ENCODE peak calls at places on chromosomes 11 and 22, in six cellular contexts. V is BE2C, T is left ventricle myocardium inferior, P is sigmoid colon, Z is PC-3, M is HFFc6. W is an unnamed sample.

GRCh38 chr22:27170491-27170890 is 513.1 kb downstream of the MIAT start:
- DNase-seq in M (peak; percentile 60), V (peak; percentile 76), Z (no peak), P (peak; percentile 81), T (no peak), W (no peak)

GRCh38 chr11:74011360-74012071 is 2.6 kb upstream of the UCP3 start:
- DNase-seq in V (no peak), T (no peak), M (no peak), Z (no peak), P (peak; percentile 62), W (no peak)

GRCh38 chr22:31826443-31826842 is 72.6 kb downstream of the DEPDC5 start:
- DNase-seq in P (no peak), Z (no peak), V (no peak), M (no peak), T (no peak), W (no peak)

GRCh38 chr11:12066056-12066798 is 44.2 kb upstream of the MICAL2 start:
- DNase-seq in M (peak; percentile 97), Z (peak; percentile 96), T (no peak), P (peak; percentile 72), V (no peak), W (no peak)

GRCh38 chr11:13800901-13801300 is 132.4 kb downstream of the FAR1 start:
- DNase-seq in V (no peak), T (no peak), M (no peak), Z (no peak), P (no peak), W (no peak)

GRCh38 chr11:63686912-63687311 is 5.6 kb downstream of the RTN3 start:
- DNase-seq in P (no peak), Z (no peak), T (no peak), M (no peak), V (no peak), W (no peak)

GRCh38 chr22:38398609-38399401 is 56.2 kb downstream of the KCNJ4 start:
- DNase-seq in V (peak; percentile 92), Z (peak; percentile 65), P (peak; percentile 91), T (peak; percentile 89), M (peak; percentile 37), W (peak; percentile 79)

GRCh38 chr11:61007383-61007970 is 36.0 kb downstream of the CD6 start:
- DNase-seq in Z (no peak), V (no peak), T (no peak), P (no peak), M (no peak), W (no peak)

GRCh38 chr11:89321401-89321800 is 143.7 kb downstream of the TYR start:
- DNase-seq in V (no peak), Z (no peak), P (no peak), M (no peak), T (no peak), W (no peak)

GRCh38 chr11:76704171-76704948 is 33.8 kb upstream of the LRRC32 start:
- DNase-seq in P (no peak), Z (no peak), T (no peak), V (no peak), M (no peak), W (no peak)

GRCh38 chr11:78943841-78944240 is 369.2 kb upstream of the NARS2 start:
- DNase-seq in M (no peak), P (no peak), V (peak; percentile 51), Z (no peak), T (no peak), W (no peak)

GRCh38 chr11:43419460-43419859 is 60.7 kb downstream of the TTC17 start:
- DNase-seq in M (peak; percentile 44), Z (peak; percentile 63), V (peak; percentile 27), T (no peak), P (no peak), W (no peak)

GRCh38 chr11:58525037-58525614 is 17.2 kb upstream of the OR5B21 start:
- DNase-seq in P (no peak), T (no peak), V (no peak), Z (no peak), M (no peak), W (no peak)

GRCh38 chr11:77883775-77884174 is 62.8 kb downstream of the AAMDC start:
- DNase-seq in Z (no peak), T (no peak), M (no peak), V (no peak), P (no peak), W (no peak)

GRCh38 chr22:42984397-42984796 is 30.6 kb downstream of the PACSIN2 start:
- DNase-seq in M (no peak), P (peak; percentile 14), Z (no peak), T (no peak), V (no peak), W (no peak)
- TF ChIP-seq CTCF in M (no peak), P (no peak), Z (no peak), T (no peak), V (no peak), W (no peak)

DNA sequence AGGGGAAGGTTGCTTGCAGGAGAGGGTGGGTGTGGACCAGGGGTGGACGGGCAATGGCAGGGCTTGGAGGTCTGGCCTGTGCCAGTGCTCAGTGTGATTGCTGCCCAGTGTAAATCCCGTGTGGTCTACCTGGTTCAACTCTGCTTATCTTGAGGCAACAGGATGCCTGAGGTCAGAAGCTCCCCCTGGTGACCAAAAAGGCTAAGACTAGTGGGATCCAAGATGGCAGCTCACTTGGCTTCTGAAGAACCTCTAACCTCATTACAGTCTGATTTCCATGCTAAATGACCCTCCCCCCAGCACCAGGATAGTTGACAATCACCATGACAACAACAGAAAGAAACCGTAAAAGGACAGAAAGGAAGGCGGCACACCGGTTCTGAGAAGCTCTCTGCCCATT is 398.3 kb downstream of the CTTN start:
- DNase-seq in M (no peak), P (no peak), V (no peak), T (no peak), Z (peak; percentile 20), W (no peak)
- TF ChIP-seq CTCF in M (peak; percentile 34), P (no peak), V (peak; percentile 51), T (no peak), Z (peak; percentile 57), W (no peak)

GRCh38 chr11:104254347-104254746 is 90.4 kb upstream of the PDGFD start:
- DNase-seq in P (no peak), M (no peak), Z (peak; percentile 77), T (no peak), V (peak; percentile 68), W (no peak)
- TF ChIP-seq CTCF in P (no peak), M (peak; percentile 57), Z (peak; percentile 94), T (peak; percentile 54), V (peak; percentile 95), W (no peak)

GRCh38 chr11:45453721-45454120 is 167.6 kb upstream of the SYT13 start:
- DNase-seq in T (no peak), Z (no peak), M (no peak), V (no peak), P (no peak), W (no peak)
- TF ChIP-seq CTCF in T (no peak), Z (no peak), M (no peak), V (no peak), P (no peak), W (no peak)

DNA sequence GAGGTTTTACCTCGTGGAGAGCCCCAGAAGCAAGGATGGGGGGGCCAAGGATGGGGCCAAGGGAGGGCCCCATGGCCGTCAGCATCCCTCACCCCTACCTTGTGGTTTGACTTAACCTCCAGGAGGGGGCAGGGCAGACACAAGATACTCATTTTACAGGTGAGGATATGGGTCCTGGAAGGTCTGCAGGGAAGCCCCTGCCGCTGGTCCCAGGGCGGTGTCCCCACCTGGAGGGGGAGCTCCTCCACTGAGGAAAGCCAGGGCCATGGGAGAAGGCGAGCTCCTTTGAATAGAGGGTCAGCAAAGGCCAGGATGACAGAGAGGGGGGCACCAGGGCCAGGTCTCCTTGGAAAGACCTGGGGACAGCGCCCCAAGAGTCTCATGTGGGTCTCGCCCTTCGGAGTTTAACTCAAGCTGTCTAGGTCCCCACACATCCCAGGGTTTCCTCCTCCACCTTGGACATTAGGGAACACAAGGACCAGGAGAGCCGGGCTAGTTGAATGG is 5.9 kb upstream of the ADORA2A start:
- DNase-seq in P (no peak), V (no peak), M (no peak), Z (peak; percentile 14), T (no peak), W (no peak)
- TF ChIP-seq CTCF in P (no peak), V (peak; percentile 40), M (peak; percentile 56), Z (peak; percentile 51), T (no peak), W (no peak)

GRCh38 chr22:44357296-44357961 is 44.7 kb upstream of the SHISAL1 start:
- DNase-seq in V (peak; percentile 20), P (no peak), Z (no peak), T (peak; percentile 2), M (no peak), W (no peak)
- TF ChIP-seq CTCF in V (peak; percentile 32), P (peak; percentile 21), Z (peak; percentile 26), T (no peak), M (peak; percentile 27), W (no peak)

GRCh38 chr11:110435780-110436717 is 6.3 kb downstream of the FDX1 start:
- DNase-seq in Z (no peak), P (no peak), M (no peak), V (no peak), T (no peak), W (no peak)

GRCh38 chr11:110433393-110434333 is 3.9 kb downstream of the FDX1 start:
- DNase-seq in Z (peak; percentile 58), V (no peak), M (no peak), T (no peak), P (no peak), W (no peak)

GRCh38 chr11:110438017-110438416 is 8.3 kb downstream of the FDX1 start:
- DNase-seq in P (no peak), M (no peak), T (no peak), Z (no peak), V (no peak), W (no peak)

GRCh38 chr11:110432713-110433392 is 3.1 kb downstream of the FDX1 start:
- DNase-seq in V (no peak), T (no peak), P (no peak), M (no peak), Z (peak; percentile 36), W (no peak)

GRCh38 chr11:110434952-110435779 is 5.4 kb downstream of the FDX1 start:
- DNase-seq in P (no peak), T (no peak), V (no peak), M (no peak), Z (peak; percentile 70), W (no peak)
- TF ChIP-seq CTCF in P (no peak), T (no peak), V (peak; percentile 38), M (peak; percentile 67), Z (peak; percentile 91), W (no peak)

GRCh38 chr11:128789497-128790080 is 77.5 kb downstream of the KCNJ1 start:
- DNase-seq in V (no peak), Z (no peak), P (no peak), M (no peak), T (no peak), W (no peak)
- TF ChIP-seq CTCF in V (no peak), Z (no peak), P (no peak), M (no peak), T (no peak), W (no peak)

GRCh38 chr11:124069429-124070401 is 28.6 kb upstream of the OR10G7 start:
- DNase-seq in Z (peak; percentile 63), M (peak; percentile 47), V (peak; percentile 76), T (no peak), P (no peak), W (no peak)
- TF ChIP-seq CTCF in Z (peak; percentile 84), M (peak; percentile 71), V (peak; percentile 87), T (peak; percentile 48), P (peak; percentile 23), W (no peak)